ENCODE peak calls at places on chromosomes 6 and 20, in eight cellular contexts. M, Y, E, S, N, W, Z and O are unnamed samples.

GRCh38 chr20:33826270-33826897 is 15.2 kb downstream of the CHMP4B start:
- DNase-seq in Z (peak; percentile 46), S (no peak), M (no peak), W (no peak), E (no peak), Y (no peak), N (no peak), O (no peak)

GRCh38 chr6:71387179-71387578 is 98.6 kb downstream of the OGFRL1 start:
- DNase-seq in E (no peak), N (no peak), Z (no peak), Y (no peak), W (no peak), M (peak; percentile 78), S (peak; percentile 72), O (peak; percentile 87)

GRCh38 chr20:49899551-49900383 is 15.6 kb downstream of the SPATA2 start:
- DNase-seq in Y (no peak), N (no peak), M (peak; percentile 12), W (no peak), S (no peak), E (no peak), Z (no peak), O (no peak)

GRCh38 chr6:63436356-63436755 is 116.6 kb upstream of the LGSN start:
- DNase-seq in S (no peak), E (no peak), M (no peak), Y (no peak), W (no peak), N (no peak), Z (no peak), O (no peak)

GRCh38 chr20:62552613-62553012 is 76.8 kb upstream of the GATA5 start:
- DNase-seq in W (no peak), Z (no peak), E (no peak), M (no peak), S (no peak), Y (no peak), N (no peak), O (no peak)

GRCh38 chr20:37526839-37527637 is 638 bp downstream of the BLCAP start:
- DNase-seq in Y (no peak), N (no peak), S (peak; percentile 54), M (peak; percentile 27), Z (no peak), E (no peak), W (no peak), O (peak; percentile 28)

GRCh38 chr6:21767891-21768659 is 174.5 kb downstream of the SOX4 start:
- DNase-seq in Y (no peak), E (peak; percentile 75), N (peak; percentile 34), S (peak; percentile 55), W (no peak), M (peak; percentile 87), Z (no peak), O (peak; percentile 76)

GRCh38 chr20:61803903-61804804 is 261.5 kb downstream of the TAF4 start:
- DNase-seq in E (peak; percentile 5), M (peak; percentile 7), Z (no peak), N (no peak), Y (no peak), S (peak; percentile 37), W (no peak), O (peak; percentile 48)

GRCh38 chr6:43669050-43669921 is 18.3 kb downstream of the MRPS18A start:
- DNase-seq in E (peak; percentile 13), Y (peak; percentile 64), W (no peak), M (peak; percentile 59), N (no peak), Z (no peak), S (peak; percentile 76), O (peak; percentile 64)

GRCh38 chr6:33423777-33424176 is 3.9 kb downstream of the SYNGAP1 start:
- DNase-seq in Z (no peak), W (no peak), N (no peak), E (no peak), M (no peak), S (no peak), Y (no peak), O (no peak)

GRCh38 chr20:63095718-63096654 is 89.2 kb upstream of the BHLHE23 start:
- DNase-seq in E (no peak), M (no peak), W (no peak), Y (no peak), S (no peak), N (no peak), Z (no peak), O (no peak)

GRCh38 chr6:140774080-140774505 is 1358.6 kb upstream of the GJE1 start:
- DNase-seq in Z (no peak), S (peak; percentile 81), W (no peak), Y (no peak), E (peak; percentile 89), N (peak; percentile 74), M (peak; percentile 91), O (peak; percentile 66)

GRCh38 chr20:62208061-62208804 is 11.8 kb downstream of the HRH3 start:
- DNase-seq in N (no peak), Z (no peak), W (no peak), E (no peak), Y (no peak), S (no peak), M (no peak), O (no peak)

GRCh38 chr20:50756447-50756846 is 25.1 kb downstream of the PARD6B start:
- DNase-seq in M (no peak), Z (no peak), E (no peak), Y (no peak), S (no peak), N (no peak), W (no peak), O (no peak)

GRCh38 chr6:145060687-145061086 is 674.6 kb downstream of the EPM2A start:
- DNase-seq in N (no peak), Y (no peak), M (no peak), Z (no peak), S (no peak), E (no peak), W (no peak), O (no peak)

GRCh38 chr6:145051661-145052060 is 683.7 kb downstream of the EPM2A start:
- DNase-seq in N (no peak), W (no peak), Y (no peak), S (no peak), E (no peak), Z (no peak), M (no peak), O (no peak)

DNA sequence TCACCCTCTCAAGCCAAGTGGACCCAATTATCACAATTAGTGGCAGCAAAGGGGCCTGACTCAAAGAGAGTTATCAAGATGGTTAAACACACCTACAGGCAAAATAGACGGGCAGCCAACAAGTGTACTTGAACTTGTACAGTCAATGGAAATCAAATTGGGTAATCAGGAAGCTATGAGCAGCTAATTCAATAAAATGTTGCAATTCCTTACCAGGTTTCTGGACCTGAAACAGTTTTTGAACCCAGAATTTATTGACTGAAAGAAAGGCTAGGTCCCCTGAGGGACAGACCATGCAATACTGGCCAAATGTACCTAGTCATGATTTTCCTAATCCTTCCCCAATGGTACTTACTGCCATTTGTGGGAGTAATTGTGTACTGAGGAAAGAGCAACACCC is 679.8 kb downstream of the EPM2A start:
- DNase-seq in Z (no peak), W (no peak), E (no peak), M (no peak), N (no peak), S (no peak), Y (no peak), O (no peak)
- TF ChIP-seq CTCF in Z (no peak), W (no peak), E (no peak), M (no peak), N (no peak), S (no peak), Y (no peak), O (no peak)

GRCh38 chr6:32147401-32148132 is 4.2 kb downstream of the PRRT1 start:
- DNase-seq in Y (no peak), N (no peak), Z (no peak), S (no peak), W (no peak), M (no peak), E (no peak), O (no peak)
- H3K4me3 ChIP-seq in Y (no peak overlapping the region), N (no peak overlapping the region), Z (no peak overlapping the region), S (no peak overlapping the region), W (no peak overlapping the region), M (no peak overlapping the region), E (no peak overlapping the region), O (no peak overlapping the region)

DNA sequence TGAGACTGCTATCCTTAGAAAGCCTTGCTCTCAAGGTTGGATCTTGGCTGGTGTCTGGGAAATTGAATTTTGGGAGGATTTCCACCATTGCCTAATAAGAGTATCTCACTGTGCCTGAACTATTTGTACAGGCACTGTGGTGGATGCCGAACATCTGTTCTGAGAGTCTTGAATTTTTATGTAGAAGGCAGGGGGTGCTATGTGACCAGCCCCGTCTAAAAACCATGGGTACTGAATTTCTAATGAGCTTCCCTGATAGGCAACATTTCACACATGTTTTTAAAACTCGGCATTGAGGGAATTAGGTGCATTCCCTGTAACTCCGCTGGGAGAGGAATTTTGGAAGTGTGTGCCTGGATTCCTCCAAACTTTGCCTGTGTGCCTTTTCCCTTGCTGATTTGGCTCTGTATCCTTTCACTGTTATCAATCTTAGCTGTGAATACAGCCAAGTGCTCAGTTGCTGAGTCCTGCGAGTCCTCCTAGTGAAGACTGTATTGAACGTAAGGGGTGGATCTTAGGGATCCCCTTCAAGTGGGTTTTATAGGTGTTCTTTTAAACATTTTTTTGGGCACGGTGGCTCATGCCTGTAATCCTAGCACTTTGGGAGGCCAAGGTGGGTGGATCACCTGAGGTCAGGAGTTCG is 27.6 kb upstream of the SCAF8 start:
- DNase-seq in S (peak; percentile 45), E (no peak), M (no peak), Z (no peak), W (peak; percentile 13), Y (no peak), N (peak; percentile 6), O (no peak)
- TF ChIP-seq CTCF in S (peak; percentile 19), E (no peak), M (no peak), Z (no peak), W (peak; percentile 51), Y (no peak), N (no peak), O (no peak)

DNA sequence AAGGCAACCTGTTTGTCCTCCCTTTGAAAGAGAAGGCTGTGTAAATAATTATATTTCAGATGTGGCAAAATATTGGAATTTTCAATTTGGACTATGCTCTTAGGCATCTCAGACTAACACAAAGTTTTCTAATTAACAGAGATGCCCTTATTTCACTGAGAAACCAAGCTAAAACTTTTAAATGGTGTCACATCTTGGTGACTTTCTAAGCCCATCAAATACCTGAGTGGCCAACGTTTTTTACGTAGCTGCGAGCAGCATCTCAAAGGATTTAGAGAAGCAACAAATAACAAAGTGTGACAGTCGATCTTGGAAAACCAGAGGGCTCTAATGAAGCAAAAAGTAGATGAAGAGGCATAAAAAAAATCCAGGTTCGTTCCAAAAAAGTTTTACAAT is 3.4 kb upstream of the HEY2 start:
- DNase-seq in W (no peak), M (no peak), Y (no peak), N (no peak), Z (no peak), E (no peak), S (no peak), O (no peak)
- H3K4me3 ChIP-seq in W (no peak overlapping the region), M (no peak overlapping the region), Y (peak overlapping the region; percentile 89), N (no peak overlapping the region), Z (no peak overlapping the region), E (no peak overlapping the region), S (peak overlapping the region; percentile 84), O (no peak overlapping the region)

GRCh38 chr6:108702106-108702851 is 141.6 kb downstream of the FOXO3 start:
- DNase-seq in N (no peak), Z (no peak), W (no peak), Y (no peak), S (no peak), M (no peak), E (no peak), O (no peak)
- TF ChIP-seq CTCF in N (no peak), Z (no peak), W (no peak), Y (no peak), S (no peak), M (no peak), E (no peak), O (no peak)